ENCODE peak calls at places on chromosomes 4 and X, in four cellular contexts. G, W, I and A are unnamed samples.

GRCh38 chr4:100188829-100189228 is 1.4 kb downstream of the DDIT4L start:
- DNase-seq in G (no peak), I (no peak), W (no peak), A (no peak)

GRCh38 chr4:932713-933070 is 432 bp downstream of the TMEM175 start:
- DNase-seq in I (no peak), G (no peak), W (no peak), A (no peak)

GRCh38 chr4:54587107-54587506 is 70.7 kb upstream of the KIT start:
- DNase-seq in G (no peak), W (no peak), I (no peak), A (no peak)

GRCh38 chr4:162586266-162586665 is 422.5 kb upstream of the FSTL5 start:
- DNase-seq in I (no peak), G (no peak), W (no peak), A (no peak)

GRCh38 chr4:2797545-2798305 is 4.8 kb downstream of the SH3BP2 start:
- DNase-seq in I (peak), G (no peak), W (no peak), A (no peak)

GRCh38 chr4:139869810-139870209 is 204.2 kb downstream of the MGST2 start:
- DNase-seq in G (no peak), W (no peak), I (no peak), A (no peak)

GRCh38 chrX:12372111-12372510 is 233.8 kb downstream of the FRMPD4 start:
- DNase-seq in I (no peak), G (peak), W (no peak), A (no peak)

GRCh38 chr4:78666830-78667258 is 109.3 kb upstream of the BMP2K start:
- DNase-seq in W (no peak), I (no peak), G (no peak), A (no peak)